ENCODE peak calls at places on chromosomes 11 and 22, in five cellular contexts. A, Y, N, I and L are unnamed samples.

GRCh38 chr11:35139883-35140282 is 912 bp downstream of the CD44 start:
- DNase-seq in I (no peak), N (no peak), A (no peak), Y (no peak), L (no peak)

GRCh38 chr11:130894322-130895025 is 21.8 kb downstream of the SNX19 start:
- DNase-seq in Y (peak), I (peak), A (peak), N (peak), L (peak)

GRCh38 chr11:959027-959426 is 33.4 kb downstream of the AP2A2 start:
- DNase-seq in A (no peak), N (no peak), I (no peak), Y (no peak), L (no peak)

GRCh38 chr22:45149671-45150070 is 14.1 kb upstream of the NUP50 start:
- DNase-seq in A (no peak), Y (peak), I (no peak), N (no peak), L (no peak)

GRCh38 chr22:49783036-49783746 is 44.5 kb downstream of the BRD1 start:
- DNase-seq in A (no peak), Y (no peak), N (no peak), I (no peak), L (no peak)

GRCh38 chr11:116360542-116360941 is 412.2 kb downstream of the BUD13 start:
- DNase-seq in Y (no peak), A (no peak), I (no peak), N (no peak), L (no peak)

GRCh38 chr11:117300301-117300700 is 9.2 kb downstream of the BACE1-AS start:
- DNase-seq in Y (peak), A (peak), I (no peak), N (no peak), L (no peak)

GRCh38 chr11:130211144-130211543 is 51.6 kb downstream of the ST14 start:
- DNase-seq in N (no peak), A (peak), I (no peak), Y (peak), L (no peak)

GRCh38 chr11:64917663-64917995 is 620 bp upstream of the ATG2A start:
- DNase-seq in Y (no peak), I (no peak), A (no peak), N (no peak), L (no peak)

GRCh38 chr22:47205081-47205491 is 442.6 kb downstream of the TBC1D22A start:
- DNase-seq in Y (no peak), A (peak), I (no peak), N (peak), L (no peak)

GRCh38 chr11:31798057-31799035 is 12.8 kb downstream of the PAX6 start:
- DNase-seq in Y (no peak), I (no peak), N (peak), A (no peak), L (no peak)

GRCh38 chr11:108112059-108112458 is 9.3 kb upstream of the ACAT1 start:
- DNase-seq in Y (no peak), I (no peak), N (no peak), A (no peak), L (no peak)

GRCh38 chr22:38802671-38803121 is 8.8 kb upstream of the DNAL4 start:
- DNase-seq in I (no peak), N (no peak), Y (peak), A (no peak), L (no peak)

GRCh38 chr22:17431179-17431578 is 61.9 kb downstream of the CECR2 start:
- DNase-seq in A (no peak), I (no peak), Y (no peak), N (no peak), L (no peak)

GRCh38 chr11:80417681-80418080 is 976.9 kb upstream of the TENM4 start:
- DNase-seq in I (no peak), N (no peak), Y (no peak), A (no peak), L (no peak)

GRCh38 chr11:111344032-111344431 is 35.0 kb downstream of the POU2AF1 start:
- DNase-seq in Y (peak), I (no peak), A (peak), N (no peak), L (no peak)

GRCh38 chr22:20919718-20920117 is 2.5 kb downstream of the CRKL start:
- DNase-seq in Y (no peak), N (no peak), I (peak), A (no peak), L (no peak)

GRCh38 chr11:126603486-126603885 is 248.0 kb downstream of the ST3GAL4 start:
- DNase-seq in Y (no peak), I (no peak), A (no peak), N (no peak), L (peak)

GRCh38 chr11:102546923-102547471 is 16.4 kb upstream of the MMP7 start:
- DNase-seq in Y (no peak), N (no peak), A (no peak), I (no peak), L (no peak)

GRCh38 chr11:27331984-27332383 is 31.0 kb downstream of the CCDC34 start:
- DNase-seq in Y (peak), I (no peak), N (no peak), A (no peak), L (no peak)

GRCh38 chr11:976431-977160 is 50.9 kb downstream of the AP2A2 start:
- DNase-seq in A (peak), N (peak), Y (peak), I (peak), L (no peak)

GRCh38 chr11:1751999-1752906 is 1.9 kb upstream of the IFITM10 start:
- DNase-seq in Y (no peak), A (no peak), N (no peak), I (no peak), L (no peak)

GRCh38 chr11:49208006-49208721 is at the start of gene FOLH1:
- DNase-seq in Y (peak), N (no peak), A (peak), I (no peak), L (no peak)

GRCh38 chr11:8767466-8768142 is 85.0 kb downstream of the RPL27A start:
- DNase-seq in Y (peak), N (no peak), I (no peak), A (no peak), L (no peak)

GRCh38 chr11:9804414-9804902 is 140.6 kb downstream of the SWAP70 start:
- DNase-seq in I (no peak), A (no peak), N (no peak), Y (no peak), L (no peak)

GRCh38 chr11:134275534-134276395 is at the start of gene GLB1L3:
- DNase-seq in I (peak), Y (peak), N (peak), A (peak), L (peak)

GRCh38 chr11:45209480-45209879 is 63.0 kb downstream of the PRDM11 start:
- DNase-seq in A (no peak), Y (no peak), N (no peak), I (no peak), L (no peak)

GRCh38 chr11:17985517-17985916 is 27.3 kb downstream of the SERGEF start:
- DNase-seq in Y (no peak), I (no peak), A (no peak), N (no peak), L (no peak)

GRCh38 chr11:16809901-16810668 is 71.6 kb downstream of the C11orf58 start:
- DNase-seq in Y (peak), I (no peak), N (no peak), A (peak), L (no peak)

GRCh38 chr22:30609260-30610185 is 2.5 kb downstream of the TCN2 start:
- DNase-seq in Y (peak), A (peak), I (peak), N (peak), L (no peak)

GRCh38 chr11:74417379-74417804 is 19.2 kb upstream of the PGM2L1 start:
- DNase-seq in Y (no peak), N (no peak), A (no peak), I (no peak), L (peak)

GRCh38 chr11:47577460-47578041 is 1.2 kb downstream of the KBTBD4 start:
- DNase-seq in Y (no peak), N (no peak), I (no peak), A (no peak), L (no peak)